ENCODE peak calls at places on chromosomes 5 and 9, in ten cellular contexts. G is GM23338, L is IMR-90, A is body of pancreas, F is esophagus squamous epithelium, T is RWPE2, B is Panc1, U is hepatocyte, N is OCI-LY7, Z is heart left ventricle. R is an unnamed sample.

GRCh38 chr5:154446183-154447073 is 631 bp downstream of the SAP30L start:
- DNase-seq in G (peak; percentile 65), L (peak; percentile 66), A (peak; percentile 47), F (no peak), T (peak; percentile 82), B (no peak), U (peak; percentile 85), N (peak; percentile 25), Z (peak; percentile 76), R (no peak)

GRCh38 chr5:140488914-140489313 is 58.5 kb upstream of the EIF4EBP3 start:
- DNase-seq in G (no peak), L (no peak), A (no peak), F (no peak), T (no peak), B (no peak), U (no peak), N (no peak), Z (no peak), R (no peak)

GRCh38 chr9:89869774-89870173 is 265.0 kb downstream of the GADD45G start:
- DNase-seq in G (no peak), L (no peak), A (no peak), F (no peak), T (no peak), B (no peak), U (no peak), N (no peak), Z (no peak), R (no peak)

GRCh38 chr5:97142521-97143254 is at the start of gene LIX1:
- DNase-seq in G (peak; percentile 89), L (peak; percentile 36), A (no peak), F (no peak), T (no peak), B (no peak), U (peak; percentile 81), N (peak; percentile 75), Z (no peak), R (no peak)

GRCh38 chr5:84036842-84037241 is 316.2 kb upstream of the HAPLN1 start:
- DNase-seq in G (peak; percentile 61), L (no peak), A (no peak), F (no peak), T (no peak), B (no peak), U (no peak), N (no peak), Z (no peak), R (no peak)

GRCh38 chr9:116377179-116377790 is 223.7 kb downstream of the PAPPA start:
- DNase-seq in G (no peak), L (peak; percentile 75), A (no peak), F (no peak), T (no peak), B (peak; percentile 1), U (peak; percentile 13), N (no peak), Z (no peak), R (no peak)

GRCh38 chr9:125524522-125524921 is 182.5 kb downstream of the MAPKAP1 start:
- DNase-seq in G (peak; percentile 92), L (peak; percentile 23), A (no peak), F (no peak), T (no peak), B (no peak), U (no peak), N (no peak), Z (no peak), R (no peak)

GRCh38 chr5:147437161-147437596 is 72.7 kb downstream of the DPYSL3 start:
- DNase-seq in G (peak; percentile 85), L (peak; percentile 21), A (no peak), F (no peak), T (no peak), B (no peak), U (no peak), N (no peak), Z (no peak), R (no peak)

GRCh38 chr9:88628114-88628513 is 93.1 kb downstream of the NXNL2 start:
- DNase-seq in G (no peak), L (no peak), A (no peak), F (no peak), T (no peak), B (no peak), U (no peak), N (no peak), Z (no peak), R (no peak)

GRCh38 chr5:157908459-157908858 is 49.5 kb upstream of the CLINT1 start:
- DNase-seq in G (no peak), L (no peak), A (no peak), F (no peak), T (no peak), B (no peak), U (no peak), N (no peak), Z (no peak), R (no peak)

GRCh38 chr5:145245354-145245753 is 589.8 kb downstream of the PRELID2 start:
- DNase-seq in G (peak; percentile 42), L (peak; percentile 11), A (no peak), F (no peak), T (no peak), B (no peak), U (no peak), N (no peak), Z (no peak), R (no peak)

GRCh38 chr9:83141887-83142286 is 78.9 kb upstream of the RASEF start:
- DNase-seq in G (no peak), L (no peak), A (no peak), F (no peak), T (no peak), B (no peak), U (no peak), N (no peak), Z (no peak), R (no peak)

GRCh38 chr5:67192719-67193464 is 3.7 kb downstream of the CD180 start:
- DNase-seq in G (no peak), L (no peak), A (no peak), F (no peak), T (no peak), B (no peak), U (no peak), N (peak; percentile 49), Z (no peak), R (no peak)

GRCh38 chr9:131986576-131986975 is 93.1 kb downstream of the MED27 start:
- DNase-seq in G (no peak), L (peak; percentile 65), A (no peak), F (no peak), T (no peak), B (peak; percentile 88), U (no peak), N (no peak), Z (no peak), R (no peak)

GRCh38 chr9:17695482-17695881 is 116.6 kb downstream of the SH3GL2 start:
- DNase-seq in G (no peak), L (no peak), A (no peak), F (no peak), T (no peak), B (no peak), U (no peak), N (no peak), Z (no peak), R (no peak)

GRCh38 chr9:88580961-88581360 is 46.0 kb downstream of the NXNL2 start:
- DNase-seq in G (no peak), L (peak; percentile 37), A (no peak), F (no peak), T (no peak), B (no peak), U (no peak), N (no peak), Z (no peak), R (no peak)

GRCh38 chr9:17531642-17532254 is 47.1 kb upstream of the SH3GL2 start:
- DNase-seq in G (peak; percentile 82), L (peak; percentile 60), A (peak; percentile 24), F (no peak), T (no peak), B (peak; percentile 7), U (peak; percentile 73), N (peak; percentile 29), Z (no peak), R (no peak)

GRCh38 chr5:107425541-107426031 is 245.2 kb downstream of the EFNA5 start:
- DNase-seq in G (no peak), L (peak; percentile 80), A (no peak), F (no peak), T (no peak), B (peak; percentile 82), U (no peak), N (no peak), Z (no peak), R (peak; percentile 29)

GRCh38 chr5:134110382-134110781 is 4.1 kb upstream of the TCF7 start:
- DNase-seq in G (no peak), L (no peak), A (no peak), F (no peak), T (peak; percentile 80), B (no peak), U (no peak), N (no peak), Z (no peak), R (no peak)
- H3K36me3 ChIP-seq in G (no peaks in the 10 kb centered on the region), L (no peaks in the 10 kb centered on the region), A (no peaks in the 10 kb centered on the region), F (no peaks in the 10 kb centered on the region), T (no peaks in the 10 kb centered on the region), B (no peaks in the 10 kb centered on the region), U (no peaks in the 10 kb centered on the region), N (no peaks in the 10 kb centered on the region), Z (no peaks in the 10 kb centered on the region), R (no peaks in the 10 kb centered on the region)

DNA sequence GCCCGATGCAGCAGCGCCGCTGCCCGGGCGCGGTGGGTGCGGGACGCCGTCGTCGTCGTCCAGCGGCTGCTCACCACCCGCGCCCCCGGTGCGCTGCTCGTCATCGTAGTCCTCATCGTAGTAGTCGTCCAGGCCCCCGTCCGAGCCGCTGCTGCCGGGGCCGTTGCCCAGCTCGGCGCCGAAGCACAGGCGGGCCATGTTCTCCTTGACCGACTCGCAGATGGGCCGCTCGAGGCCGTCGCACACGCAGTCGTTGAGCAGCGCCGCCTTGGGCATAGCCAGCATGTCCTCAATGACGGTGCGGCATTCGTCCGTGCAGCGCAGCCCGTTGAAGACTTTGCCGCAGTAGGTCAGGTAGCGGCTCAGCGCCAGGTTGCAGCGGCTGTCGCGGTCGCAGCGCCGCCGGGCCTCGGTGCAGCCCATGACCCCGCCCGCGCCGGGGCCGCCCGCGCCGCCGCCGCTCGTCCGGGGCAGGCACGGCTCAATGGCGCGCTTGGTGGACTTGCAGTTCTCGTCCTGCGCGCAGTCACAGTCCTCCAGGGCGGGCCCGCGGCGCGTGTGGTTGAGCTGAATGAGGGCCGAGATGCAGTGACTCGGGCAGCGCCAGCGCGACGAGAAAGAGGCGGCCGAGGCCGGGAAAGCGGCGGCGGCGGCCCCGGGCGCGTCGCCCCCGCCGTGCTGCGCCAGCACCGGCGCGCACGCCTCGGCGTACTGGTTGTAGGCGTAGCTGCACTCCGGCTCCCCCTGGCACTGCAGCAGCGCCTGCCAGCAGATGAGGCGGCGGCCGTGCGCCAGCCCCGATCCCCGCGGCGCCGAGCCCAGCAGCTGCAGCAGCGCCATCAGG is 1.2 kb downstream of the GAS1 start:
- DNase-seq in G (peak; percentile 73), L (peak; percentile 75), A (peak; percentile 85), F (peak; percentile 22), T (peak; percentile 76), B (no peak), U (peak; percentile 82), N (peak; percentile 6), Z (peak; percentile 83), R (peak; percentile 50)
- TF ChIP-seq CTCF in G (no peak), L (peak; percentile 48), A (peak; percentile 19), F (peak; percentile 6), T (peak; percentile 53), B (no peak), U (peak; percentile 31), N (no peak), Z (no peak), R (no peak)

GRCh38 chr5:3888290-3888689 is 292.7 kb downstream of the IRX1 start:
- DNase-seq in G (no peak), L (no peak), A (no peak), F (no peak), T (no peak), B (no peak), U (no peak), N (no peak), Z (no peak), R (no peak)
- H3K4me1 ChIP-seq in G (peaks cover 7% of the 10 kb centered on the region), L (no peaks in the 10 kb centered on the region), A (no peaks in the 10 kb centered on the region), F (no peaks in the 10 kb centered on the region), T (no peaks in the 10 kb centered on the region), B (no peaks in the 10 kb centered on the region), U (no peaks in the 10 kb centered on the region), N (no peaks in the 10 kb centered on the region), Z (no peaks in the 10 kb centered on the region), R (no peaks in the 10 kb centered on the region)

GRCh38 chr5:109347252-109347888 is 62.4 kb downstream of the PJA2 start:
- DNase-seq in G (no peak), L (no peak), A (no peak), F (no peak), T (no peak), B (no peak), U (no peak), N (no peak), Z (no peak), R (no peak)
- H3K36me3 ChIP-seq in G (peaks cover 15% of the 10 kb centered on the region), L (peaks cover 27% of the 10 kb centered on the region), A (no peaks in the 10 kb centered on the region), F (peaks cover 4% of the 10 kb centered on the region), T (peaks cover 83% of the 10 kb centered on the region), B (peaks cover 5% of the 10 kb centered on the region), U (peaks cover 5% of the 10 kb centered on the region), N (peaks cover 72% of the 10 kb centered on the region), Z (peaks cover 59% of the 10 kb centered on the region), R (no peaks in the 10 kb centered on the region)